ENCODE peak calls at places on chromosomes 2 and 18, in six cellular contexts. One of them, this sample, is unnamed.

GRCh38 chr2:32721376-32721775 is 93.5 kb downstream of the TTC27 start:
- DNase-seq in psoas muscle: no peak
- DNase-seq in B cell: no peak
- DNase-seq in BJ: no peak
- DNase-seq in gastrocnemius medialis: no peak
- DNase-seq in cardiac muscle cell: no peak
- DNase-seq in this sample: no peak

GRCh38 chr2:86238354-86238753 is 39.1 kb downstream of the MRPL35 start:
- DNase-seq in psoas muscle: no peak
- DNase-seq in B cell: peak
- DNase-seq in BJ: no peak
- DNase-seq in gastrocnemius medialis: no peak
- DNase-seq in cardiac muscle cell: no peak
- DNase-seq in this sample: peak

GRCh38 chr18:3250237-3251107 is 2.9 kb downstream of the MYL12A start:
- DNase-seq in psoas muscle: no peak
- DNase-seq in B cell: no peak
- DNase-seq in BJ: no peak
- DNase-seq in gastrocnemius medialis: no peak
- DNase-seq in cardiac muscle cell: no peak
- DNase-seq in this sample: no peak

GRCh38 chr18:55265916-55266488 is 306.7 kb upstream of the CCDC68 start:
- DNase-seq in psoas muscle: no peak
- DNase-seq in B cell: no peak
- DNase-seq in BJ: no peak
- DNase-seq in gastrocnemius medialis: no peak
- DNase-seq in cardiac muscle cell: no peak
- DNase-seq in this sample: no peak

GRCh38 chr2:204842731-204843490 is 297.6 kb downstream of the PARD3B start:
- DNase-seq in psoas muscle: peak
- DNase-seq in B cell: no peak
- DNase-seq in BJ: peak
- DNase-seq in gastrocnemius medialis: peak
- DNase-seq in cardiac muscle cell: no peak
- DNase-seq in this sample: no peak

GRCh38 chr2:99827296-99827999 is 314.9 kb downstream of the AFF3 start:
- DNase-seq in psoas muscle: no peak
- DNase-seq in B cell: no peak
- DNase-seq in BJ: no peak
- DNase-seq in gastrocnemius medialis: no peak
- DNase-seq in cardiac muscle cell: no peak
- DNase-seq in this sample: peak

GRCh38 chr18:75269140-75269676 is 58.6 kb downstream of the TSHZ1 start:
- DNase-seq in psoas muscle: no peak
- DNase-seq in B cell: no peak
- DNase-seq in BJ: no peak
- DNase-seq in gastrocnemius medialis: no peak
- DNase-seq in cardiac muscle cell: no peak
- DNase-seq in this sample: no peak

GRCh38 chr2:239826786-239827510 is 198.2 kb downstream of the NDUFA10 start:
- DNase-seq in psoas muscle: no peak
- DNase-seq in B cell: no peak
- DNase-seq in BJ: no peak
- DNase-seq in gastrocnemius medialis: no peak
- DNase-seq in cardiac muscle cell: no peak
- DNase-seq in this sample: no peak

GRCh38 chr2:112710956-112711355 is 9.9 kb upstream of the NT5DC4 start:
- DNase-seq in psoas muscle: no peak
- DNase-seq in B cell: no peak
- DNase-seq in BJ: no peak
- DNase-seq in gastrocnemius medialis: no peak
- DNase-seq in cardiac muscle cell: no peak
- DNase-seq in this sample: no peak

GRCh38 chr2:59276917-59277316 is 1035.8 kb upstream of the FANCL start:
- DNase-seq in psoas muscle: no peak
- DNase-seq in B cell: no peak
- DNase-seq in BJ: no peak
- DNase-seq in gastrocnemius medialis: no peak
- DNase-seq in cardiac muscle cell: no peak
- DNase-seq in this sample: no peak

GRCh38 chr2:59277656-59278055 is 1036.5 kb upstream of the FANCL start:
- DNase-seq in psoas muscle: no peak
- DNase-seq in B cell: no peak
- DNase-seq in BJ: no peak
- DNase-seq in gastrocnemius medialis: no peak
- DNase-seq in cardiac muscle cell: no peak
- DNase-seq in this sample: no peak

GRCh38 chr2:59276033-59276432 is 1034.9 kb upstream of the FANCL start:
- DNase-seq in psoas muscle: no peak
- DNase-seq in B cell: no peak
- DNase-seq in BJ: no peak
- DNase-seq in gastrocnemius medialis: no peak
- DNase-seq in cardiac muscle cell: no peak
- DNase-seq in this sample: no peak
- TF ChIP-seq CTCF in psoas muscle: no peak
- TF ChIP-seq CTCF in B cell: peak
- TF ChIP-seq CTCF in BJ: peak
- TF ChIP-seq CTCF in gastrocnemius medialis: no peak
- TF ChIP-seq CTCF in cardiac muscle cell: no peak
- TF ChIP-seq CTCF in this sample: peak

DNA sequence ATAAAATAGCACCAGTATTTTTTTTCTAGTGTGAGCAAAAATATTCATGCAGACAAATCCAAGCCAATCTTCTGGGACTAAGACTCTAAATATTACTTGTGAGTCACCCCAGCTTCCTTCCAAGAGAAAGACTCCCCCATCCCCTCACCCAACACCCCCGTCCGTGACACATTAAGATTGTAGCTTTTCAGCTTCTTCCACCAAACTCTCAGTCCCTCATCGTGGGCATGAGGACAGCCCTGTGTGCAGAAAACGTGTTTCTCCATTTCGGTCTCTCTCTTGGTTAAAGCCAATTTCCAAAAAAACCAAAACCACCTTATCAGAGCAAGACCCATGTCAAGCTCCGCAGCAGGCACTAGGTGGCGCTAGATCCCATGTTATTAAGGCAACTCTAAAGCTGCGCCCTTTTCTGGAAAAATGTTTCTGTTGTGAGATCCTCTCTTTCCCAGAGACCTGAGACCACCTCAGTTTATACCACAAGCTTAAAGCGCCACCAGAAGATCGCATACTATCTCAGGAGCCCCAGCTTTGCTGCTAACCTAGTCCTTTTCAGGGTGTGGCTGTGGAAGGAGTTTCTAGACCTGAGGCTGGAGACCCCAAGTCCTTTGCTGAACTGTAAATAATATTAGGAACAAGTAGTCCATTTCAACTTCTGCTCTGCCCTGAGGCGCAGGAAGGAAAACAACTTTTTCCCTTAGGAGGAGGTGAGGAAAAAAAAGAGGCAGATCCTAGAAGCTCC is 123.1 kb upstream of the LGALSL start:
- DNase-seq in psoas muscle: peak
- DNase-seq in B cell: peak
- DNase-seq in BJ: peak
- DNase-seq in gastrocnemius medialis: peak
- DNase-seq in cardiac muscle cell: peak
- DNase-seq in this sample: peak
- TF ChIP-seq CTCF in psoas muscle: peak
- TF ChIP-seq CTCF in B cell: peak
- TF ChIP-seq CTCF in BJ: peak
- TF ChIP-seq CTCF in gastrocnemius medialis: peak
- TF ChIP-seq CTCF in cardiac muscle cell: peak
- TF ChIP-seq CTCF in this sample: peak

GRCh38 chr2:6352906-6353515 is 512.7 kb downstream of the CMPK2 start:
- DNase-seq in psoas muscle: peak
- DNase-seq in B cell: no peak
- DNase-seq in BJ: no peak
- DNase-seq in gastrocnemius medialis: peak
- DNase-seq in cardiac muscle cell: peak
- DNase-seq in this sample: no peak
- TF ChIP-seq CTCF in psoas muscle: peak
- TF ChIP-seq CTCF in B cell: no peak
- TF ChIP-seq CTCF in BJ: peak
- TF ChIP-seq CTCF in gastrocnemius medialis: peak
- TF ChIP-seq CTCF in cardiac muscle cell: no peak
- TF ChIP-seq CTCF in this sample: no peak

GRCh38 chr2:64525323-64525625 is 1.1 kb downstream of the AFTPH start:
- DNase-seq in psoas muscle: no peak
- DNase-seq in B cell: peak
- DNase-seq in BJ: no peak
- DNase-seq in gastrocnemius medialis: no peak
- DNase-seq in cardiac muscle cell: no peak
- DNase-seq in this sample: peak

GRCh38 chr2:64522843-64523428 is 1.2 kb upstream of the AFTPH start:
- DNase-seq in psoas muscle: peak
- DNase-seq in B cell: peak
- DNase-seq in BJ: peak
- DNase-seq in gastrocnemius medialis: peak
- DNase-seq in cardiac muscle cell: peak
- DNase-seq in this sample: peak

GRCh38 chr2:64523667-64524603 is at the start of gene AFTPH:
- DNase-seq in psoas muscle: peak
- DNase-seq in B cell: peak
- DNase-seq in BJ: peak
- DNase-seq in gastrocnemius medialis: peak
- DNase-seq in cardiac muscle cell: peak
- DNase-seq in this sample: peak

GRCh38 chr2:64526034-64526433 is 1.9 kb downstream of the AFTPH start:
- DNase-seq in psoas muscle: no peak
- DNase-seq in B cell: no peak
- DNase-seq in BJ: no peak
- DNase-seq in gastrocnemius medialis: no peak
- DNase-seq in cardiac muscle cell: no peak
- DNase-seq in this sample: no peak

DNA sequence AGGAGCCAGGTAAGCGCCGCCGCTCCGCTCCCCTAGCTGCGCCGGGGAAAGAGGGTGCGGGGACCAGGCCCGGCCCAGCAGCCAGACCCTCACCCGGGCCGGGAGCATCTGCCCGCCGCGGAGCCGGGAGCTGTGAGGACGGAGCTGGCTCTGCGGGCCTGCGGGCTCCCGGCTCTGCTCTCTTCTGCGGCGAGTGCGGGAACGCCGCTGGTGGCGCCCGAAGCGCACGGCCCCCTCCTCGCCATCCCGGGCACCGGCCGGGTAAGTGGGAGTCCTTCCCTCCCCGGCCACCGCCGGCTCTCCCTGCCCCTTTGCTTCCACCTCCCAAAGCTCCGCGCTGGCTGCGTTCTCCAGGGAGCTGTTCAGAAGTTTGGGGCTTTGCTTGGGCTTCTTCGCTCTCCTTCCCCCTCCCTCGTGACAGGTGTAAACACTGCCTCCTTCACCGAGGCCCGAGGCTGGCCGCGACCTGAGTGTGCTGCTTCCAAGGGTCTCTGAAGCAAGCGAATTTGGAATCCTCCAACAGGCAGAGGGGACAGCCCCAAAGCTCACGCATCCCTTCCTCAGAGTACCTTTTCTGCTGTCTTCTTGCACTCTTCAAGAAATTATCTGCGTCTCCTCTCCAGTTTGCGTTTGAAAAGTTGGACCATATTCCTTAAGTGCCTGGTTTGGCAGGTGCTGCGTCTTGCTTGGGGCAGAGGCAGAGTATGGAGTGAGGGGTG is 635 bp downstream of the AFTPH start:
- DNase-seq in psoas muscle: no peak
- DNase-seq in B cell: no peak
- DNase-seq in BJ: no peak
- DNase-seq in gastrocnemius medialis: peak
- DNase-seq in cardiac muscle cell: peak
- DNase-seq in this sample: no peak
- TF ChIP-seq CTCF in psoas muscle: no peak
- TF ChIP-seq CTCF in B cell: no peak
- TF ChIP-seq CTCF in BJ: no peak
- TF ChIP-seq CTCF in gastrocnemius medialis: no peak
- TF ChIP-seq CTCF in cardiac muscle cell: no peak
- TF ChIP-seq CTCF in this sample: no peak

DNA sequence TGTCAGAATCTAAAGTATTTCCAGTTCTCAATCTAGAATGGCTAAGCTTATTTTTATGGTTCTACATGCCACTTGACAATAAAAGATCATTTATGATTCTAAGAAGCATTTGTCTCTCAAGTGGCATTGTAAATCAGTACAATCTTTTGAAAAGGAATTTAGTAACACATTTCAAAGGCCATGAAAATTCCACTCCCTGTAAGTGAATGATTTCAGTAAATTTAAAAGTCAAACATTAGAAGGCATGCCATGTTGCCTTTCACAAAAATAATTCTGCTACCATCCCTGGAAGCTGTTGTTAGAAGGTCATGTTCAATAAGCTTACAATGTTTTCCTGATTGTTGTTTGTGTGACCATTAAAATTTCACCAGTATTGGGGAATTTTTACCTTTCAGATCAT is 142.9 kb downstream of the RPIA start:
- DNase-seq in psoas muscle: no peak
- DNase-seq in B cell: no peak
- DNase-seq in BJ: no peak
- DNase-seq in gastrocnemius medialis: no peak
- DNase-seq in cardiac muscle cell: no peak
- DNase-seq in this sample: no peak
- TF ChIP-seq CTCF in psoas muscle: no peak
- TF ChIP-seq CTCF in B cell: no peak
- TF ChIP-seq CTCF in BJ: no peak
- TF ChIP-seq CTCF in gastrocnemius medialis: no peak
- TF ChIP-seq CTCF in cardiac muscle cell: no peak
- TF ChIP-seq CTCF in this sample: no peak

GRCh38 chr2:68690851-68691250 is 43.8 kb upstream of the ARHGAP25 start:
- DNase-seq in psoas muscle: no peak
- DNase-seq in B cell: no peak
- DNase-seq in BJ: no peak
- DNase-seq in gastrocnemius medialis: no peak
- DNase-seq in cardiac muscle cell: no peak
- DNase-seq in this sample: no peak
- TF ChIP-seq CTCF in psoas muscle: no peak
- TF ChIP-seq CTCF in B cell: no peak
- TF ChIP-seq CTCF in BJ: no peak
- TF ChIP-seq CTCF in gastrocnemius medialis: no peak
- TF ChIP-seq CTCF in cardiac muscle cell: no peak
- TF ChIP-seq CTCF in this sample: no peak

DNA sequence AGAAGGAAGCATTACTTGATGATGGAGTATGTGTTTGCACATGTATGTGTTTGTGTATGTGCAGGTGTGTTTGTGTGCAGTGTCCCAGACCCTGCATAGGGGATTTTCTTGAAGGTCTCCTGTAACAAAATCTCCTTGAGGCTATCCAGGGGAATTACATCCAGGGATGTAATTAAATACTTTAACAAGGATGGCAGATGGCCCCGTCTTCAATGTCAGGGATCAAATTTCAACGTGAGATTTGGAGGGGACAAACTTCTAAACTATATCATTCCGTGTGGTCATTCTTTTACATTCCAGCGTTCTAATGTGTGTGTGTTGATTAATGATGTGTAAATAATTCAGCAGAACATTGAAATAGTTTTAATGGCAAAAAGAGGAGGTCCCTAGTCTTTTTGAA is 3.3 kb downstream of the UGT1A9 start:
- DNase-seq in psoas muscle: no peak
- DNase-seq in B cell: no peak
- DNase-seq in BJ: no peak
- DNase-seq in gastrocnemius medialis: no peak
- DNase-seq in cardiac muscle cell: no peak
- DNase-seq in this sample: no peak
- TF ChIP-seq CTCF in psoas muscle: no peak
- TF ChIP-seq CTCF in B cell: no peak
- TF ChIP-seq CTCF in BJ: no peak
- TF ChIP-seq CTCF in gastrocnemius medialis: no peak
- TF ChIP-seq CTCF in cardiac muscle cell: no peak
- TF ChIP-seq CTCF in this sample: no peak